ENCODE peak calls at places on chromosomes 3 and 15, in seven cellular contexts. D is HepG2, I is HCT116, K is K562, X is H1, L is SK-N-SH, R is GM12878. J is an unnamed sample.

GRCh38 chr3:42535981-42536784 is 33.7 kb downstream of the VIPR1 start:
- DNase-seq in D (peak), I (no peak), K (peak), X (peak), L (peak), R (no peak), J (peak)

GRCh38 chr3:125115640-125116039 is 59.8 kb upstream of the HEG1 start:
- DNase-seq in D (peak), I (no peak), K (no peak), X (no peak), L (no peak), R (no peak), J (no peak)

GRCh38 chr3:88412346-88412745 is 262.6 kb downstream of the C3orf38 start:
- DNase-seq in D (no peak), I (no peak), K (no peak), X (no peak), L (no peak), R (no peak), J (no peak)

GRCh38 chr15:29090617-29091466 is 178.8 kb downstream of the NSMCE3 start:
- DNase-seq in D (peak), I (peak), K (peak), X (peak), L (peak), R (no peak), J (peak)

GRCh38 chr15:101049856-101050646 is 130.9 kb downstream of the LRRK1 start:
- DNase-seq in D (no peak), I (no peak), K (no peak), X (peak), L (peak), R (no peak), J (no peak)

GRCh38 chr3:161066926-161067325 is 38.2 kb downstream of the B3GALNT1 start:
- DNase-seq in D (no peak), I (no peak), K (no peak), X (no peak), L (no peak), R (no peak), J (peak)

GRCh38 chr3:11323827-11324226 is 51.6 kb downstream of the ATG7 start:
- DNase-seq in D (no peak), I (no peak), K (no peak), X (no peak), L (no peak), R (no peak), J (no peak)

GRCh38 chr15:35746121-35746520 is 200.2 kb upstream of the DPH6 start:
- DNase-seq in D (no peak), I (no peak), K (no peak), X (no peak), L (no peak), R (no peak), J (no peak)

GRCh38 chr15:39828374-39828931 is 45.8 kb upstream of the FSIP1 start:
- DNase-seq in D (no peak), I (no peak), K (no peak), X (no peak), L (no peak), R (no peak), J (no peak)

GRCh38 chr3:73453676-73454075 is 171.1 kb downstream of the PDZRN3 start:
- DNase-seq in D (no peak), I (no peak), K (no peak), X (no peak), L (no peak), R (no peak), J (no peak)

GRCh38 chr15:48472756-48473155 is 141.5 kb downstream of the DUT start:
- DNase-seq in D (no peak), I (no peak), K (no peak), X (no peak), L (no peak), R (no peak), J (no peak)

GRCh38 chr15:90376789-90377188 is 11.3 kb upstream of the IQGAP1 start:
- DNase-seq in D (no peak), I (no peak), K (no peak), X (no peak), L (no peak), R (no peak), J (no peak)

GRCh38 chr3:43770426-43771103 is 79.8 kb downstream of the ABHD5 start:
- DNase-seq in D (no peak), I (no peak), K (peak), X (no peak), L (peak), R (no peak), J (no peak)

GRCh38 chr3:171640520-171641412 is 169.5 kb downstream of the PLD1 start:
- DNase-seq in D (peak), I (no peak), K (no peak), X (no peak), L (no peak), R (no peak), J (no peak)

GRCh38 chr15:41006479-41006878 is 53.2 kb downstream of the CHAC1 start:
- DNase-seq in D (no peak), I (no peak), K (no peak), X (no peak), L (no peak), R (no peak), J (no peak)

GRCh38 chr3:181631901-181632300 is 79.8 kb upstream of the SOX2 start:
- DNase-seq in D (no peak), I (no peak), K (no peak), X (no peak), L (no peak), R (no peak), J (no peak)

GRCh38 chr3:5426094-5426883 is 238.8 kb downstream of the EDEM1 start:
- DNase-seq in D (peak), I (peak), K (peak), X (peak), L (peak), R (no peak), J (peak)

GRCh38 chr3:197802505-197803459 is 11.7 kb downstream of the LRCH3 start:
- DNase-seq in D (no peak), I (no peak), K (peak), X (no peak), L (no peak), R (no peak), J (no peak)

GRCh38 chr15:42800731-42801474 is 64.0 kb upstream of the CDAN1 start:
- DNase-seq in D (peak), I (no peak), K (no peak), X (peak), L (no peak), R (no peak), J (no peak)

GRCh38 chr3:141556034-141556433 is 69.2 kb downstream of the RASA2 start:
- DNase-seq in D (no peak), I (no peak), K (no peak), X (no peak), L (no peak), R (no peak), J (no peak)

GRCh38 chr3:59313365-59313764 is 263.5 kb upstream of the CFAP20DC start:
- DNase-seq in D (peak), I (peak), K (peak), X (peak), L (peak), R (no peak), J (peak)

GRCh38 chr15:31352911-31353811 is 26.5 kb downstream of the KLF13 start:
- DNase-seq in D (no peak), I (no peak), K (peak), X (no peak), L (peak), R (peak), J (no peak)

GRCh38 chr15:71115567-71116351 is 488 bp downstream of the THSD4 start:
- DNase-seq in D (no peak), I (no peak), K (peak), X (peak), L (peak), R (no peak), J (peak)

GRCh38 chr3:36992806-36993325 is at the start of gene EPM2AIP1:
- DNase-seq in D (no peak), I (no peak), K (no peak), X (peak), L (peak), R (no peak), J (no peak)

GRCh38 chr3:54771050-54771449 is 156.8 kb downstream of the LRTM1 start:
- DNase-seq in D (no peak), I (no peak), K (no peak), X (peak), L (peak), R (no peak), J (no peak)

GRCh38 chr15:89888214-89888804 is 5.5 kb downstream of the AP3S2 start:
- DNase-seq in D (peak), I (peak), K (no peak), X (no peak), L (no peak), R (no peak), J (no peak)

GRCh38 chr15:64883997-64884511 is 27.6 kb upstream of the ANKDD1A start:
- DNase-seq in D (no peak), I (no peak), K (no peak), X (no peak), L (peak), R (peak), J (no peak)

DNA sequence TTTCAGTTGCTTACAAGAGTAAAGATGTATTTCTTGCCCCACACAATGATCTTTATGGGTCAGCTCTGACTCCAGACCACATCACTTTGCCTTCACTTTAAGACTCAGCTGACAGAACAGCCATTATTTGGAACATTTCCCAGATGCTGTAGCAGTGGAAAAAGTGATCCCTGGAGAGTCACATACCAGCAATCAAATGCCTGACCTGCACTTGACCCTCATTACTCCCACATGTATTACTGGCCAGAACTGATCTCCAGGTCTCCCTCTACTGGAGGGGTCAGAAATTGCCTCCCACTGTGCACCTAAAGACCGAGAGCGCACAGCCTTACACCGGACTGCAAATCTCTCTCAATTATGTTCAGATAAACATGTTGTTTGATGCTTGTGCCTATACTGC is 88.6 kb upstream of the ZNF385D start:
- DNase-seq in D (no peak), I (no peak), K (peak), X (peak), L (no peak), R (no peak), J (no peak)
- TF ChIP-seq JUND in D (no peak), I (no peak), K (no peak), X (no peak), L (peak), R (no peak), J (no peak)

DNA sequence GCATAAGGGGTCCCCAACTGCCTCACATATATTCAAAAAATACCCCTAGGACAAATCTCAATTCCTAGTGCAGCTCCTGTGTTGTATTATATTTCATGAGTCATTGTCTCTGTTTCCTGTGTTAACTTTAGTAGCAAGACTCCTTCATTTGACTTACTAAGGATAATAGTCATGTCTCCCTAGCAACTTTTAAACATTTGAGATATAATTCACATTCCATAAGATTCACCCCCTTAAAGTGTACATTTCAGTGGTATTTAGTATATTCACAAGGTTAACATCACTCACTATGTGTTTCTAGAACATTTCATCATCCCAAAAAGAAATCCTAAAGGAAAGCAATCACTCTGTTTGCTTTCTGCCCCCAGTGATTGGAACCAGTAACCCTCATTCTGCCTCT is 121.3 kb upstream of the WNT7A start:
- DNase-seq in D (no peak), I (no peak), K (no peak), X (no peak), L (no peak), R (no peak), J (no peak)
- TF ChIP-seq JUND in D (no peak), I (no peak), K (no peak), X (no peak), L (no peak), R (no peak), J (no peak)

GRCh38 chr3:15303216-15303615 is 29.2 kb downstream of the SH3BP5 start:
- DNase-seq in D (no peak), I (no peak), K (no peak), X (no peak), L (no peak), R (no peak), J (no peak)
- TF ChIP-seq JUND in D (no peak), I (no peak), K (no peak), X (no peak), L (no peak), R (no peak), J (no peak)

GRCh38 chr3:29488922-29489321 is 208.1 kb downstream of the RBMS3 start:
- DNase-seq in D (no peak), I (no peak), K (no peak), X (no peak), L (no peak), R (no peak), J (no peak)
- TF ChIP-seq JUND in D (no peak), I (no peak), K (no peak), X (no peak), L (no peak), R (no peak), J (no peak)

GRCh38 chr3:155995525-155996370 is 124.6 kb upstream of the KCNAB1 start:
- DNase-seq in D (peak), I (peak), K (peak), X (no peak), L (peak), R (no peak), J (peak)
- TF ChIP-seq JUND in D (no peak), I (no peak), K (no peak), X (no peak), L (no peak), R (no peak), J (no peak)

GRCh38 chr15:81338422-81339007 is 14.6 kb upstream of the STARD5 start:
- DNase-seq in D (no peak), I (peak), K (no peak), X (peak), L (no peak), R (no peak), J (no peak)
- TF ChIP-seq JUND in D (no peak), I (peak), K (no peak), X (no peak), L (peak), R (no peak), J (no peak)

DNA sequence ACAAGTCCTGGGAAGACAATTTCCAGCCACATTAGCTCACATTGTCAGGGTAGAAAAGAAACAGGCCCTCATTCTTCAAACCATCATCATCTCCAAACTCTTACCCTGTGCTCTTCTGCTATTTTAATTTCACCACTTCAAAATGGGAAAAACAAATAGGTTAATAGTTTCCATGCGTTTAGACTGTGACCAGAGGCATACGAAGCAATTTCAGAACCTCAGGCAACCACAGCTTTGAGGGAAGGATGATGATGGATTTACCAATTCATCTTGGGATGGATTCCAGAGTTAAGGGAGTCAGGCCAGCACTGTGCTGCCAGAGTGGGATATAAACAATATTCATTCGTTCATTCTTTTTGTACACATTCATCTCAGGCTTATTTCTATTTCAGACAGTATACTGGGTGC is 307.8 kb upstream of the TPRG1 start:
- DNase-seq in D (no peak), I (no peak), K (no peak), X (no peak), L (no peak), R (no peak), J (no peak)
- TF ChIP-seq JUND in D (no peak), I (no peak), K (no peak), X (no peak), L (peak), R (no peak), J (no peak)

GRCh38 chr15:96735621-96736020 is 405.1 kb downstream of the NR2F2 start:
- DNase-seq in D (no peak), I (no peak), K (no peak), X (no peak), L (no peak), R (no peak), J (no peak)
- TF ChIP-seq JUND in D (no peak), I (no peak), K (no peak), X (no peak), L (no peak), R (no peak), J (no peak)